ENCODE peak calls at places on chromosomes 6 and 20, in four cellular contexts. D is WTC11, J is lower lobe of right lung, P is breast epithelium. L is an unnamed sample.
A peak's percentile ranks its signal among the peaks of the same experiment; 100 is the strongest.

GRCh38 chr6:36545767-36546663 is 1.3 kb downstream of the STK38 start:
- DNase-seq in D (no peak), J (no peak), P (no peak), L (peak; percentile 4)

GRCh38 chr20:58984691-58985090 is 3.6 kb downstream of the NELFCD start:
- DNase-seq in D (no peak), J (no peak), P (no peak), L (no peak)

GRCh38 chr6:56757585-56757984 is 114.9 kb upstream of the DST start:
- DNase-seq in D (no peak), J (no peak), P (no peak), L (no peak)

GRCh38 chr6:167477688-167478087 is 152.8 kb downstream of the TTLL2 start:
- DNase-seq in D (no peak), J (no peak), P (no peak), L (no peak)

GRCh38 chr20:53175135-53175780 is 203.1 kb downstream of the TSHZ2 start:
- DNase-seq in D (no peak), J (no peak), P (no peak), L (no peak)

GRCh38 chr6:83127258-83127657 is 59.8 kb downstream of the DOP1A start:
- DNase-seq in D (no peak), J (no peak), P (no peak), L (no peak)

GRCh38 chr6:35031611-35032529 is 109.3 kb downstream of the TCP11 start:
- DNase-seq in D (no peak), J (no peak), P (no peak), L (no peak)

GRCh38 chr6:34544776-34545471 is 11.2 kb downstream of the SPDEF start:
- DNase-seq in D (no peak), J (no peak), P (no peak), L (no peak)

GRCh38 chr20:40536866-40537265 is 152.2 kb downstream of the MAFB start:
- DNase-seq in D (no peak), J (no peak), P (no peak), L (no peak)

GRCh38 chr20:48921883-48922867 is 664 bp downstream of the ARFGEF2 start:
- DNase-seq in D (peak; percentile 55), J (peak; percentile 78), P (peak; percentile 55), L (no peak)

GRCh38 chr6:108524528-108525218 is 36.0 kb upstream of the FOXO3 start:
- DNase-seq in D (no peak), J (no peak), P (no peak), L (no peak)

GRCh38 chr6:94300424-94301144 is 881.2 kb upstream of the EPHA7 start:
- DNase-seq in D (no peak), J (no peak), P (no peak), L (no peak)

GRCh38 chr6:5813625-5814027 is 193.1 kb downstream of the NRN1 start:
- DNase-seq in D (no peak), J (no peak), P (no peak), L (no peak)

GRCh38 chr6:53794073-53794719 is 609 bp upstream of the LRRC1 start:
- DNase-seq in D (peak; percentile 54), J (peak; percentile 72), P (peak; percentile 64), L (peak; percentile 48)

GRCh38 chr6:43950731-43951062 is 176.6 kb downstream of the MRPL14 start:
- DNase-seq in D (no peak), J (no peak), P (no peak), L (no peak)

GRCh38 chr6:142942238-142942637 is 2.7 kb downstream of the HIVEP2 start:
- DNase-seq in D (no peak), J (no peak), P (no peak), L (no peak)
- TF ChIP-seq CTCF in D (no peak), J (no peak), P (no peak), L (no peak)

DNA sequence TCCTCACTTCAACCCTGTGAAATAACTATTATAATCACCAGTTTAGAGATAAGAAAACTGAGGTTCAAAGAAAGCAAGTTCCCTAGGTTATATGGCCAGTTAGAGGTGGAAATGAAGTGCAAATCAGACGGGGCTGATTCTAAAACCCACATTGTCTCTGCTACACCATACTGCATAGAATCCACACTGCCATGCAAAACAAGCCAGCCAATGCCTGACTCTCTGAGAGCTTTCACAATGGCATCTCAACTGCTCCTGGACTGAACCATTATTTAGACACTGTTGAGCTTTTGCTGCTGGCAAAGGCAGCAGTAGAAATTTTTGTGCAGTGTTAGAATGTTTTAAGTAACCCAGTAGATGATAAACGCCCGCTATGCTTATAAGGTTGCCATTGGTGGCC is 195.2 kb upstream of the CNR1 start:
- DNase-seq in D (no peak), J (no peak), P (no peak), L (no peak)
- TF ChIP-seq CTCF in D (no peak), J (no peak), P (no peak), L (no peak)

DNA sequence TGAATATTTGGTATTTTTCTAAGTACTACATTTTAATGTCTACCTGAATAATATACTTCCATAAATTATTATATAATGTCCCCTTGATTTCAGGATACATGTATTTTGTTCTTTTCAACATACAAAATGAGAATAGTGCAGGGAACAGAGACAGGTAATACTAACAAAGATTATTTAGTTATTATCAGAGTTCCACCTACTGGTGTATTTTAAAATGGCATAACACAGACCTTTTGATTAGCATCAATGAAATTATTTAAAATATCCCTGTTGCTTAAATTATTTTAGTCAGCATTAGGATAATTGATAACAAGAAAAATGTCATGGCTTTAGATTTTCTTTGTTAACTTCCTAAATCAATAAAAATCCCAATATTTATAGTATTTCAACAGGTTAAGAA is 184.0 kb downstream of the PRDM13 start:
- DNase-seq in D (no peak), J (no peak), P (no peak), L (no peak)
- TF ChIP-seq CTCF in D (no peak), J (no peak), P (no peak), L (peak; percentile 66)

GRCh38 chr6:69817358-69817757 is 20.5 kb upstream of the LMBRD1 start:
- DNase-seq in D (no peak), J (no peak), P (no peak), L (no peak)

GRCh38 chr6:69819138-69819537 is 22.3 kb upstream of the LMBRD1 start:
- DNase-seq in D (no peak), J (no peak), P (no peak), L (no peak)

GRCh38 chr6:69818223-69818930 is 21.6 kb upstream of the LMBRD1 start:
- DNase-seq in D (no peak), J (no peak), P (no peak), L (no peak)

GRCh38 chr6:69820018-69820417 is 23.2 kb upstream of the LMBRD1 start:
- DNase-seq in D (no peak), J (no peak), P (no peak), L (no peak)

GRCh38 chr6:69820438-69820837 is 23.6 kb upstream of the LMBRD1 start:
- DNase-seq in D (no peak), J (no peak), P (no peak), L (no peak)
- TF ChIP-seq CTCF in D (no peak), J (no peak), P (no peak), L (no peak)

GRCh38 chr20:480044-480443 is 17.7 kb upstream of the TBC1D20 start:
- DNase-seq in D (no peak), J (no peak), P (no peak), L (no peak)

GRCh38 chr20:478010-478948 is 15.9 kb upstream of the TBC1D20 start:
- DNase-seq in D (no peak), J (no peak), P (no peak), L (no peak)

GRCh38 chr20:481167-481566 is 18.8 kb upstream of the TBC1D20 start:
- DNase-seq in D (no peak), J (no peak), P (no peak), L (no peak)

GRCh38 chr20:479487-479886 is 17.2 kb upstream of the TBC1D20 start:
- DNase-seq in D (no peak), J (no peak), P (no peak), L (no peak)

DNA sequence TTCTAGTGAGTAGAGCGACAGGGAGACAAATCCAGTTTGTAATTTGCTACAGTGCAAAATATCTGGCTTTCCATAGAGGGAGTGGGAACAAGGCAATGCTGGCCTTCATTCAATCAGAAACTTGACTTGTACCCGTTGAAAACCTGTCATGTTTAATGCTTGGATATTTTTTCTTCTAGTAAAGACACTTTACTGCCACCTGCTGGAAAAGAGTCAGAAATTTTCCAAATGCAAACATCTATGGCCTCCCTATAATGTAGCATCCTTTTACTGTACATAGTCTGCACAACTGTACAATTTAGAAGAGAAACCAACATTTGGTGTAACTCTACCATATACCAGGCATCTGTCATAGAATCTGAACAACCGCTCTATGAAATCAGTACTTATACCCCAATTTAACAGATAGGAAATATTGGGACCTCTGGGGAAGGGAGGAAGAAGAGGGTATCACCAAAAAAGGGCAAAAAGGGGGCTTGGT is 16.7 kb upstream of the TBC1D20 start:
- DNase-seq in D (no peak), J (no peak), P (no peak), L (peak; percentile 38)
- TF ChIP-seq CTCF in D (peak; percentile 36), J (peak; percentile 65), P (peak; percentile 39), L (peak; percentile 59)

GRCh38 chr6:32700391-32701040 is 34.1 kb upstream of the HLA-DQB1 start:
- DNase-seq in D (peak; percentile 41), J (no peak), P (no peak), L (peak; percentile 52)
- TF ChIP-seq CTCF in D (peak; percentile 39), J (peak; percentile 70), P (peak; percentile 66), L (peak; percentile 35)

DNA sequence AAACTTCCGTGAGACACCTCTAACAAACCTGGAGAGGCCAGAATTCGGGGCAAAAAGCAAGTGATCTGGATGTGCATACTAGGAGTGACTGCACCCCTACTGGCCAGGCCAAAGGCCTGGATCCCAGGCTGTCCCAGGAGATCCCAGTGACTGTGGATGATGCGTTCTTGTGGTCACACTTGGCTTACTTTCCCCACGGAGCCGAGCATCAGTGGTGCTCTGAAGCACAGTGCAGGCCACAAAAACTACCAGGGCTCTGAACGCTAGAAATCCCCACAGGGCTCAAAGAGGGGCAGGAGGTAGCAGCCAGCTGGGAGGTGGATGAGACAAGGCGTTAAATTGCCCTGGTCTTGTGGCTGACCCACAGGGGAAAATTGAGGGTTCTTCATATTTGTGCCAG is 7.1 kb downstream of the TRIM26 start:
- DNase-seq in D (no peak), J (no peak), P (no peak), L (no peak)
- TF ChIP-seq CTCF in D (no peak), J (no peak), P (no peak), L (no peak)

GRCh38 chr6:138124096-138124495 is 16.9 kb upstream of the PERP start:
- DNase-seq in D (no peak), J (no peak), P (no peak), L (no peak)

GRCh38 chr6:138128096-138128495 is 20.9 kb upstream of the PERP start:
- DNase-seq in D (no peak), J (no peak), P (no peak), L (no peak)

DNA sequence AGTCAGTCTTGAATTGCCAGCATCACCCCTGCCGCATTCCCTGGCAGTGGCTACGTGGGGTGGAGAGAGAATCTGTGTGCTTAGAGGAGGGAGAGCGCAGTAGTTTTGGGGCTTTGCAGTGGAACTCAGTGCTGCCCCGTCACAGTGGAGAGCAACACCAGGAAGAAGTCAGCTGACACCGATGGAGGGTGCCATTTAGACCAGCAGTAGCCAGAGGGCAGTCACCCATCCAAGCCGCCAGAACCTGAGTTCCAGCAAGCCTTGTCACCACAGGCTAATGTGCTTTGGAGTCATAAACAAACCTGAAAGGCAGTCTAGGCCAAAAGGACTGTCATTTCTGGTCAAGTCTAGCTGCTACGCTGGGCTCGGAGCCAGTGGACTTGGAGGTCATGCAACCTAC is 22.0 kb upstream of the PERP start:
- DNase-seq in D (peak; percentile 25), J (no peak), P (no peak), L (no peak)
- TF ChIP-seq CTCF in D (no peak), J (no peak), P (no peak), L (no peak)

L was measured in endothelial cell.